ENCODE peak calls at places on chromosomes 7 and 10, in ten cellular contexts. One of them, this sample, is unnamed.

GRCh38 chr7:106052681-106053080 is 59.4 kb downstream of the SYPL1 start:
- DNase-seq in endodermal cell: no peak
- DNase-seq in Calu3: no peak
- DNase-seq in body of pancreas: no peak
- DNase-seq in tibial nerve: no peak
- DNase-seq in astrocyte: no peak
- DNase-seq in left ventricle myocardium inferior: no peak
- DNase-seq in esophagus squamous epithelium: no peak
- DNase-seq in endothelial cell: no peak
- DNase-seq in A549: no peak
- DNase-seq in this sample: no peak

GRCh38 chr7:132207782-132208181 is 368.5 kb downstream of the PLXNA4 start:
- DNase-seq in endodermal cell: no peak
- DNase-seq in Calu3: no peak
- DNase-seq in body of pancreas: no peak
- DNase-seq in tibial nerve: no peak
- DNase-seq in astrocyte: no peak
- DNase-seq in left ventricle myocardium inferior: no peak
- DNase-seq in esophagus squamous epithelium: no peak
- DNase-seq in endothelial cell: no peak
- DNase-seq in A549: no peak
- DNase-seq in this sample: no peak

GRCh38 chr10:132632851-132633684 is 95.5 kb downstream of the INPP5A start:
- DNase-seq in endodermal cell: no peak
- DNase-seq in Calu3: no peak
- DNase-seq in body of pancreas: no peak
- DNase-seq in tibial nerve: no peak
- DNase-seq in astrocyte: peak
- DNase-seq in left ventricle myocardium inferior: peak
- DNase-seq in esophagus squamous epithelium: no peak
- DNase-seq in endothelial cell: no peak
- DNase-seq in A549: no peak
- DNase-seq in this sample: no peak

GRCh38 chr7:151375530-151376217 is 34.1 kb downstream of the NUB1 start:
- DNase-seq in endodermal cell: no peak
- DNase-seq in Calu3: no peak
- DNase-seq in body of pancreas: no peak
- DNase-seq in tibial nerve: no peak
- DNase-seq in astrocyte: no peak
- DNase-seq in left ventricle myocardium inferior: no peak
- DNase-seq in esophagus squamous epithelium: no peak
- DNase-seq in endothelial cell: no peak
- DNase-seq in A549: no peak
- DNase-seq in this sample: no peak

GRCh38 chr7:876972-877311 is 588 bp downstream of the GET4 start:
- DNase-seq in endodermal cell: no peak
- DNase-seq in Calu3: no peak
- DNase-seq in body of pancreas: no peak
- DNase-seq in tibial nerve: no peak
- DNase-seq in astrocyte: no peak
- DNase-seq in left ventricle myocardium inferior: no peak
- DNase-seq in esophagus squamous epithelium: no peak
- DNase-seq in endothelial cell: no peak
- DNase-seq in A549: peak
- DNase-seq in this sample: no peak

GRCh38 chr7:151068069-151068773 is 8.8 kb downstream of the SLC4A2 start:
- DNase-seq in endodermal cell: peak
- DNase-seq in Calu3: no peak
- DNase-seq in body of pancreas: no peak
- DNase-seq in tibial nerve: no peak
- DNase-seq in astrocyte: peak
- DNase-seq in left ventricle myocardium inferior: no peak
- DNase-seq in esophagus squamous epithelium: no peak
- DNase-seq in endothelial cell: no peak
- DNase-seq in A549: no peak
- DNase-seq in this sample: no peak

GRCh38 chr7:144027974-144028373 is 20.8 kb upstream of the OR2A5 start:
- DNase-seq in endodermal cell: no peak
- DNase-seq in Calu3: no peak
- DNase-seq in body of pancreas: no peak
- DNase-seq in tibial nerve: no peak
- DNase-seq in astrocyte: no peak
- DNase-seq in left ventricle myocardium inferior: no peak
- DNase-seq in esophagus squamous epithelium: no peak
- DNase-seq in endothelial cell: no peak
- DNase-seq in A549: no peak
- DNase-seq in this sample: no peak

GRCh38 chr7:5557920-5558401 is 134.3 kb upstream of the TNRC18 start:
- DNase-seq in endodermal cell: no peak
- DNase-seq in Calu3: peak
- DNase-seq in body of pancreas: peak
- DNase-seq in tibial nerve: peak
- DNase-seq in astrocyte: no peak
- DNase-seq in left ventricle myocardium inferior: peak
- DNase-seq in esophagus squamous epithelium: no peak
- DNase-seq in endothelial cell: no peak
- DNase-seq in A549: no peak
- DNase-seq in this sample: no peak

GRCh38 chr10:62873866-62874265 is 57.7 kb upstream of the EGR2 start:
- DNase-seq in endodermal cell: no peak
- DNase-seq in Calu3: no peak
- DNase-seq in body of pancreas: no peak
- DNase-seq in tibial nerve: no peak
- DNase-seq in astrocyte: no peak
- DNase-seq in left ventricle myocardium inferior: no peak
- DNase-seq in esophagus squamous epithelium: no peak
- DNase-seq in endothelial cell: no peak
- DNase-seq in A549: no peak
- DNase-seq in this sample: no peak

GRCh38 chr10:46265981-46266505 is 20.8 kb upstream of the ANTXRL start:
- DNase-seq in endodermal cell: no peak
- DNase-seq in Calu3: no peak
- DNase-seq in body of pancreas: no peak
- DNase-seq in tibial nerve: no peak
- DNase-seq in astrocyte: no peak
- DNase-seq in left ventricle myocardium inferior: no peak
- DNase-seq in esophagus squamous epithelium: no peak
- DNase-seq in endothelial cell: no peak
- DNase-seq in A549: no peak
- DNase-seq in this sample: no peak

GRCh38 chr10:46264737-46265368 is 21.9 kb upstream of the ANTXRL start:
- DNase-seq in endodermal cell: no peak
- DNase-seq in Calu3: no peak
- DNase-seq in body of pancreas: no peak
- DNase-seq in tibial nerve: no peak
- DNase-seq in astrocyte: no peak
- DNase-seq in left ventricle myocardium inferior: no peak
- DNase-seq in esophagus squamous epithelium: no peak
- DNase-seq in endothelial cell: no peak
- DNase-seq in A549: no peak
- DNase-seq in this sample: no peak

GRCh38 chr10:46268076-46268881 is 18.5 kb upstream of the ANTXRL start:
- DNase-seq in endodermal cell: no peak
- DNase-seq in Calu3: no peak
- DNase-seq in body of pancreas: no peak
- DNase-seq in tibial nerve: no peak
- DNase-seq in astrocyte: no peak
- DNase-seq in left ventricle myocardium inferior: no peak
- DNase-seq in esophagus squamous epithelium: no peak
- DNase-seq in endothelial cell: no peak
- DNase-seq in A549: no peak
- DNase-seq in this sample: no peak

GRCh38 chr10:46266506-46266985 is 20.3 kb upstream of the ANTXRL start:
- DNase-seq in endodermal cell: no peak
- DNase-seq in Calu3: no peak
- DNase-seq in body of pancreas: no peak
- DNase-seq in tibial nerve: no peak
- DNase-seq in astrocyte: no peak
- DNase-seq in left ventricle myocardium inferior: no peak
- DNase-seq in esophagus squamous epithelium: no peak
- DNase-seq in endothelial cell: no peak
- DNase-seq in A549: no peak
- DNase-seq in this sample: no peak

GRCh38 chr10:46267132-46267985 is 19.4 kb upstream of the ANTXRL start:
- DNase-seq in endodermal cell: no peak
- DNase-seq in Calu3: no peak
- DNase-seq in body of pancreas: no peak
- DNase-seq in tibial nerve: no peak
- DNase-seq in astrocyte: no peak
- DNase-seq in left ventricle myocardium inferior: no peak
- DNase-seq in esophagus squamous epithelium: no peak
- DNase-seq in endothelial cell: no peak
- DNase-seq in A549: no peak
- DNase-seq in this sample: no peak
- TF ChIP-seq CTCF in endodermal cell: no peak
- TF ChIP-seq CTCF in Calu3: no peak
- TF ChIP-seq CTCF in body of pancreas: no peak
- TF ChIP-seq CTCF in tibial nerve: no peak
- TF ChIP-seq CTCF in astrocyte: no peak
- TF ChIP-seq CTCF in left ventricle myocardium inferior: no peak
- TF ChIP-seq CTCF in esophagus squamous epithelium: no peak
- TF ChIP-seq CTCF in endothelial cell: no peak
- TF ChIP-seq CTCF in A549: no peak
- TF ChIP-seq CTCF in this sample: no peak

DNA sequence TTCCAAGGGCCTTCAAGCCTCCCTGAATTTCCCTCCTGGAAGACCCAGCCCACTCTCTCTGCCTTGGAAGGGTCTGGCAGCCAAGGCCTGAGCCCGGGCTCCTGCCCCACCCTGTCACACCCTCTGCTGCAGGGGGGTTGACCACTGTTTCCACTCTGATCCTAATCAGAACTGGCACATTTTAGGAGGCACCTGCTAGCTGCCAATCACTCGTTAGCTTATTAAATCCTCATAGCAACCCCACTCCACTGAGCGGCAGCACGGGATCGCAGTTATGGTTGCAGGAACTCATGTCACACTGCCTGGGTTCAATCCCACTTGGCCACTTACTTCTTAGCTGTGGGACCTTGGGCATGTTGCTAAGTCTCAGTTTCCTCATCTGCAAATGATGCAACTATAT is 12.9 kb downstream of the HSPB1 start:
- DNase-seq in endodermal cell: no peak
- DNase-seq in Calu3: no peak
- DNase-seq in body of pancreas: no peak
- DNase-seq in tibial nerve: no peak
- DNase-seq in astrocyte: no peak
- DNase-seq in left ventricle myocardium inferior: no peak
- DNase-seq in esophagus squamous epithelium: no peak
- DNase-seq in endothelial cell: no peak
- DNase-seq in A549: no peak
- DNase-seq in this sample: no peak
- TF ChIP-seq CTCF in endodermal cell: no peak
- TF ChIP-seq CTCF in Calu3: no peak
- TF ChIP-seq CTCF in body of pancreas: no peak
- TF ChIP-seq CTCF in tibial nerve: no peak
- TF ChIP-seq CTCF in astrocyte: no peak
- TF ChIP-seq CTCF in left ventricle myocardium inferior: no peak
- TF ChIP-seq CTCF in esophagus squamous epithelium: no peak
- TF ChIP-seq CTCF in endothelial cell: no peak
- TF ChIP-seq CTCF in A549: no peak
- TF ChIP-seq CTCF in this sample: no peak

GRCh38 chr7:55138663-55139062 is 119.8 kb downstream of the EGFR start:
- DNase-seq in endodermal cell: no peak
- DNase-seq in Calu3: no peak
- DNase-seq in body of pancreas: no peak
- DNase-seq in tibial nerve: no peak
- DNase-seq in astrocyte: no peak
- DNase-seq in left ventricle myocardium inferior: no peak
- DNase-seq in esophagus squamous epithelium: no peak
- DNase-seq in endothelial cell: no peak
- DNase-seq in A549: no peak
- DNase-seq in this sample: no peak

GRCh38 chr7:55140981-55141278 is 122.1 kb downstream of the EGFR start:
- DNase-seq in endodermal cell: no peak
- DNase-seq in Calu3: no peak
- DNase-seq in body of pancreas: no peak
- DNase-seq in tibial nerve: no peak
- DNase-seq in astrocyte: no peak
- DNase-seq in left ventricle myocardium inferior: no peak
- DNase-seq in esophagus squamous epithelium: no peak
- DNase-seq in endothelial cell: no peak
- DNase-seq in A549: no peak
- DNase-seq in this sample: no peak

GRCh38 chr7:55142919-55143600 is 124.2 kb downstream of the EGFR start:
- DNase-seq in endodermal cell: no peak
- DNase-seq in Calu3: no peak
- DNase-seq in body of pancreas: no peak
- DNase-seq in tibial nerve: no peak
- DNase-seq in astrocyte: no peak
- DNase-seq in left ventricle myocardium inferior: no peak
- DNase-seq in esophagus squamous epithelium: no peak
- DNase-seq in endothelial cell: no peak
- DNase-seq in A549: no peak
- DNase-seq in this sample: no peak

GRCh38 chr7:55144333-55144954 is 125.6 kb downstream of the EGFR start:
- DNase-seq in endodermal cell: peak
- DNase-seq in Calu3: peak
- DNase-seq in body of pancreas: no peak
- DNase-seq in tibial nerve: no peak
- DNase-seq in astrocyte: no peak
- DNase-seq in left ventricle myocardium inferior: no peak
- DNase-seq in esophagus squamous epithelium: no peak
- DNase-seq in endothelial cell: no peak
- DNase-seq in A549: peak
- DNase-seq in this sample: no peak

GRCh38 chr7:55140221-55140980 is 121.6 kb downstream of the EGFR start:
- DNase-seq in endodermal cell: no peak
- DNase-seq in Calu3: no peak
- DNase-seq in body of pancreas: no peak
- DNase-seq in tibial nerve: no peak
- DNase-seq in astrocyte: no peak
- DNase-seq in left ventricle myocardium inferior: peak
- DNase-seq in esophagus squamous epithelium: no peak
- DNase-seq in endothelial cell: no peak
- DNase-seq in A549: no peak
- DNase-seq in this sample: no peak
- TF ChIP-seq CTCF in endodermal cell: no peak
- TF ChIP-seq CTCF in Calu3: no peak
- TF ChIP-seq CTCF in body of pancreas: no peak
- TF ChIP-seq CTCF in tibial nerve: no peak
- TF ChIP-seq CTCF in astrocyte: no peak
- TF ChIP-seq CTCF in left ventricle myocardium inferior: no peak
- TF ChIP-seq CTCF in esophagus squamous epithelium: no peak
- TF ChIP-seq CTCF in endothelial cell: no peak
- TF ChIP-seq CTCF in A549: no peak
- TF ChIP-seq CTCF in this sample: no peak

DNA sequence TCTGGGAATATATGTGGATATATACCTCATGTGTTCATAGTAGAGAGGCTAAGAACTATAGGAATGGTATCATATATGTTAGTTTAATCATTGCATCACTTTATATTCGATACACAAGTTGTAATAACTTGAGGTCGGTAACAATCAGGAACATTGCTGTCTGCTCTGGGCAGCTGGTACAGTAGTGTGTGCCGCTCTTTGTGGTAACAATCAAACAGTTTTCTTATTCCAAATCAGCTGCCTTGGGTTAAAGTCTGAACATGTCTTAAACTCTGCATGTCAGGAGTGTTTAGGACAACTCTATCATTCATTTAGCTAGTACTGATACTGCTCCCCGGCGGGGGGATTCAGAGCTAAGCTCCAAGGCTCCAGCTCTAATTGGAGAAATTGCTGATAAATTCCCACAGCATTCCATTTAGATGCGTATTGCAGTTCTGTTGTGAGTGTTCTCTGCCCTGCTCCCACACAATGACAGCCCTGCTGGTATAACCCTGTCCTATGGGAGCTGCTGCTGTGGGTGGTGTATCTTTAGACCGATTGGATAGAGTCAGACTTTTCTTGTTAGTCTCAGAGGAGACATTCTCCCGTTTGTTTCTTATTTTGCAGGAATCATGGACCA is 707.5 kb upstream of the FZD8 start:
- DNase-seq in endodermal cell: peak
- DNase-seq in Calu3: no peak
- DNase-seq in body of pancreas: no peak
- DNase-seq in tibial nerve: no peak
- DNase-seq in astrocyte: peak
- DNase-seq in left ventricle myocardium inferior: no peak
- DNase-seq in esophagus squamous epithelium: no peak
- DNase-seq in endothelial cell: no peak
- DNase-seq in A549: no peak
- DNase-seq in this sample: peak
- TF ChIP-seq CTCF in endodermal cell: no peak
- TF ChIP-seq CTCF in Calu3: no peak
- TF ChIP-seq CTCF in body of pancreas: no peak
- TF ChIP-seq CTCF in tibial nerve: no peak
- TF ChIP-seq CTCF in astrocyte: no peak
- TF ChIP-seq CTCF in left ventricle myocardium inferior: no peak
- TF ChIP-seq CTCF in esophagus squamous epithelium: no peak
- TF ChIP-seq CTCF in endothelial cell: no peak
- TF ChIP-seq CTCF in A549: no peak
- TF ChIP-seq CTCF in this sample: no peak